ENCODE peak calls at places on chromosomes 7 and 10, in seven cellular contexts. One of them, this sample, is unnamed. For H3K4me1, the result is how much of the 10 kb centered on the place peaks cover.

GRCh38 chr7:155532792-155533119 is 13.6 kb downstream of the CNPY1 start:
- DNase-seq in pancreas: peak
- DNase-seq in mucosa of descending colon: no peak
- DNase-seq in PC-9: no peak
- DNase-seq in CD8-positive, alpha-beta T cell: no peak
- DNase-seq in HCT116: no peak
- DNase-seq in MM.1S: no peak
- DNase-seq in this sample: no peak

GRCh38 chr7:98168181-98168903 is 42.9 kb upstream of the BHLHA15 start:
- DNase-seq in MM.1S: peak
- DNase-seq in pancreas: no peak
- DNase-seq in PC-9: peak
- DNase-seq in mucosa of descending colon: no peak
- DNase-seq in HCT116: peak
- DNase-seq in CD8-positive, alpha-beta T cell: peak
- DNase-seq in this sample: peak

GRCh38 chr7:93016085-93016471 is 101.7 kb downstream of the SAMD9 start:
- DNase-seq in mucosa of descending colon: peak
- DNase-seq in pancreas: no peak
- DNase-seq in HCT116: no peak
- DNase-seq in PC-9: no peak
- DNase-seq in CD8-positive, alpha-beta T cell: no peak
- DNase-seq in MM.1S: no peak
- DNase-seq in this sample: peak

GRCh38 chr7:453597-454306 is 65.9 kb downstream of the PDGFA start:
- DNase-seq in MM.1S: no peak
- DNase-seq in HCT116: no peak
- DNase-seq in mucosa of descending colon: no peak
- DNase-seq in PC-9: no peak
- DNase-seq in CD8-positive, alpha-beta T cell: no peak
- DNase-seq in pancreas: no peak
- DNase-seq in this sample: no peak

GRCh38 chr7:43784030-43785001 is 25.8 kb downstream of the BLVRA start:
- DNase-seq in mucosa of descending colon: no peak
- DNase-seq in HCT116: no peak
- DNase-seq in pancreas: no peak
- DNase-seq in PC-9: no peak
- DNase-seq in CD8-positive, alpha-beta T cell: no peak
- DNase-seq in MM.1S: no peak
- DNase-seq in this sample: no peak

GRCh38 chr10:12782537-12782936 is 219.0 kb downstream of the CCDC3 start:
- DNase-seq in MM.1S: no peak
- DNase-seq in HCT116: peak
- DNase-seq in CD8-positive, alpha-beta T cell: no peak
- DNase-seq in pancreas: peak
- DNase-seq in mucosa of descending colon: peak
- DNase-seq in PC-9: no peak
- DNase-seq in this sample: peak

GRCh38 chr10:100897976-100898375 is 14.8 kb upstream of the SLF2 start:
- DNase-seq in CD8-positive, alpha-beta T cell: no peak
- DNase-seq in PC-9: no peak
- DNase-seq in MM.1S: no peak
- DNase-seq in mucosa of descending colon: no peak
- DNase-seq in HCT116: no peak
- DNase-seq in pancreas: no peak
- DNase-seq in this sample: no peak

GRCh38 chr7:139562491-139562890 is 39.0 kb downstream of the CLEC2L start:
- DNase-seq in PC-9: no peak
- DNase-seq in MM.1S: no peak
- DNase-seq in pancreas: no peak
- DNase-seq in mucosa of descending colon: no peak
- DNase-seq in CD8-positive, alpha-beta T cell: no peak
- DNase-seq in HCT116: no peak
- DNase-seq in this sample: no peak

GRCh38 chr10:48609441-48609840 is 4.6 kb upstream of the ARHGAP22 start:
- DNase-seq in CD8-positive, alpha-beta T cell: no peak
- DNase-seq in PC-9: no peak
- DNase-seq in HCT116: no peak
- DNase-seq in MM.1S: no peak
- DNase-seq in mucosa of descending colon: no peak
- DNase-seq in pancreas: no peak
- DNase-seq in this sample: no peak

GRCh38 chr10:127996586-127996985 is 89.7 kb downstream of the PTPRE start:
- DNase-seq in HCT116: no peak
- DNase-seq in PC-9: no peak
- DNase-seq in CD8-positive, alpha-beta T cell: no peak
- DNase-seq in MM.1S: no peak
- DNase-seq in mucosa of descending colon: no peak
- DNase-seq in pancreas: no peak
- DNase-seq in this sample: no peak

GRCh38 chr7:157472311-157473050 is 135.7 kb downstream of the DNAJB6 start:
- DNase-seq in PC-9: no peak
- DNase-seq in MM.1S: no peak
- DNase-seq in pancreas: peak
- DNase-seq in CD8-positive, alpha-beta T cell: no peak
- DNase-seq in HCT116: no peak
- DNase-seq in mucosa of descending colon: no peak
- DNase-seq in this sample: no peak

GRCh38 chr7:67593807-67594206 is 597.2 kb downstream of the TYW1 start:
- DNase-seq in HCT116: no peak
- DNase-seq in CD8-positive, alpha-beta T cell: no peak
- DNase-seq in pancreas: no peak
- DNase-seq in mucosa of descending colon: no peak
- DNase-seq in PC-9: no peak
- DNase-seq in MM.1S: no peak
- DNase-seq in this sample: no peak

GRCh38 chr10:116809528-116810500 is 39.5 kb upstream of the ENO4 start:
- DNase-seq in mucosa of descending colon: peak
- DNase-seq in MM.1S: no peak
- DNase-seq in pancreas: peak
- DNase-seq in CD8-positive, alpha-beta T cell: no peak
- DNase-seq in PC-9: no peak
- DNase-seq in HCT116: peak
- DNase-seq in this sample: peak

GRCh38 chr10:25105262-25105661 is 69.5 kb upstream of the GPR158 start:
- DNase-seq in PC-9: no peak
- DNase-seq in pancreas: no peak
- DNase-seq in MM.1S: no peak
- DNase-seq in mucosa of descending colon: no peak
- DNase-seq in CD8-positive, alpha-beta T cell: no peak
- DNase-seq in HCT116: no peak
- DNase-seq in this sample: no peak

GRCh38 chr7:143395187-143396149 is 13.2 kb downstream of the EPHA1 start:
- DNase-seq in pancreas: no peak
- DNase-seq in PC-9: no peak
- DNase-seq in MM.1S: no peak
- DNase-seq in HCT116: no peak
- DNase-seq in mucosa of descending colon: peak
- DNase-seq in CD8-positive, alpha-beta T cell: no peak
- DNase-seq in this sample: peak

GRCh38 chr7:67407351-67407750 is 410.7 kb downstream of the TYW1 start:
- DNase-seq in CD8-positive, alpha-beta T cell: no peak
- DNase-seq in mucosa of descending colon: no peak
- DNase-seq in pancreas: no peak
- DNase-seq in MM.1S: no peak
- DNase-seq in PC-9: no peak
- DNase-seq in HCT116: no peak
- DNase-seq in this sample: no peak

GRCh38 chr10:93468532-93469213 is 13.5 kb downstream of the MYOF start:
- DNase-seq in pancreas: no peak
- DNase-seq in CD8-positive, alpha-beta T cell: no peak
- DNase-seq in PC-9: peak
- DNase-seq in MM.1S: no peak
- DNase-seq in HCT116: peak
- DNase-seq in mucosa of descending colon: no peak
- DNase-seq in this sample: no peak

GRCh38 chr10:52779541-52780390 is 7.2 kb upstream of the MBL2 start:
- DNase-seq in MM.1S: peak
- DNase-seq in HCT116: peak
- DNase-seq in CD8-positive, alpha-beta T cell: no peak
- DNase-seq in pancreas: peak
- DNase-seq in mucosa of descending colon: peak
- DNase-seq in PC-9: no peak
- DNase-seq in this sample: peak

DNA sequence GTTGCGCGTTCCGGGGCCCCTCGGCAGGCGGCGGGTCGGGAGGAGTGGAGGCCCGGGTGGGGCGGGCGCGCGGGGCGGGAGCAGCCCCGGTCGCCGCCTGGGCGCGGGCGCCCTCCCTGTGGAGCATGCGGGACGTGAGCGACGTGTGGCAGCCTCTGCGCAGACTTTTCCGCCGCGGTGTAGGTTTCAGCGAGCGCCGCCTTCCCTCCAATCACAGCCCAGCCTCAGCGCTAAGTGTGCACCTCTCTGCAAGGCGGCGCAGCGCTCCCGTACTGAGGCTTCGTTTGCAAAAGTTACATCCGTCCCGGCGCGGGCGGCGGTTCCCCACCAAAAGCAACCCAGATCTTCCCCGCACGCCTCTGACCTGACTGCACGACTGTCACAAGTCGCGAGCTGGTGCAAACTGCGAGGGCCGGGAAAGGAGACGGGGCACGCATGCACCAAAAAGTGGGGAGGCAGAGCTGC is 1.2 kb upstream of the PFKFB3 start:
- DNase-seq in mucosa of descending colon: peak
- DNase-seq in CD8-positive, alpha-beta T cell: peak
- DNase-seq in MM.1S: peak
- DNase-seq in pancreas: peak
- DNase-seq in HCT116: no peak
- DNase-seq in PC-9: peak
- DNase-seq in this sample: peak
- H3K4me1 ChIP-seq in mucosa of descending colon: under half
- H3K4me1 ChIP-seq in CD8-positive, alpha-beta T cell: under half
- H3K4me1 ChIP-seq in MM.1S: under half
- H3K4me1 ChIP-seq in pancreas: under half
- H3K4me1 ChIP-seq in HCT116: under half
- H3K4me1 ChIP-seq in PC-9: under half
- H3K4me1 ChIP-seq in this sample: under half

DNA sequence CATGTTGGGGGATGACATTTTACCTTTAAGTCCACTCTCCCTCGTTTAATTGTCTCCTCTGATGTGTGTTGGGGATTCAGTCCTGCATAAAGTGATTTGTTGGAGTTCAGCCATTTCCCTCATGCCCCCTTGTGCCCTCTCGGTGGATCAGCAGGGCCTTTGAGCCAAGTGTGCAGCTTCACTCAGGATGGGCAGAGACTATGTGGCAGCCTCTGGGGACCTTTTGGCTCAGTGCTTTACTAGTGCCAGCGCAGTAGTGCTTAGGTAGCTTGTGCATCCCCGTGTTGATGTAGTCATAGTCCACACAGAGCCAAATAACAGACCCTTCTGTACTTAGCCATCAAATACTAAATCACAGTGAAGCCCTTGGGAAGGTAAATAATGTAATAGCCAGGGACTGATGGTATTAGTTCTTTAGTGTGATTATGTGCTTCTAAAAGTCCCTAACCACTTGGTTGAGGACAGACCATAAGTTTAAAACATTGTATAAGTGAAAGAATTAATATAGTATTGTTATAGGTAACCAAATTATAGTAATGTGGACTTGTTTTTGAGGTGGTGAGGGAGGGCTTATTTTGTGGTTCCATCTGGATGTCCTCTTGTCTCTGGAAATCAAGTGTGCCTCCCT is 11.4 kb downstream of the BUB3 start:
- DNase-seq in MM.1S: no peak
- DNase-seq in CD8-positive, alpha-beta T cell: no peak
- DNase-seq in PC-9: no peak
- DNase-seq in mucosa of descending colon: no peak
- DNase-seq in HCT116: no peak
- DNase-seq in pancreas: no peak
- DNase-seq in this sample: no peak
- H3K4me1 ChIP-seq in MM.1S: under half
- H3K4me1 ChIP-seq in CD8-positive, alpha-beta T cell: under half
- H3K4me1 ChIP-seq in PC-9: under half
- H3K4me1 ChIP-seq in mucosa of descending colon: under half
- H3K4me1 ChIP-seq in HCT116: under half
- H3K4me1 ChIP-seq in pancreas: under half
- H3K4me1 ChIP-seq in this sample: under half

GRCh38 chr10:122143238-122143841 is 127.8 kb upstream of the BTBD16 start:
- DNase-seq in HCT116: no peak
- DNase-seq in PC-9: no peak
- DNase-seq in CD8-positive, alpha-beta T cell: no peak
- DNase-seq in mucosa of descending colon: no peak
- DNase-seq in MM.1S: no peak
- DNase-seq in pancreas: no peak
- DNase-seq in this sample: no peak
- H3K4me1 ChIP-seq in HCT116: under half
- H3K4me1 ChIP-seq in PC-9: under half
- H3K4me1 ChIP-seq in CD8-positive, alpha-beta T cell: under half
- H3K4me1 ChIP-seq in mucosa of descending colon: under half
- H3K4me1 ChIP-seq in MM.1S: under half
- H3K4me1 ChIP-seq in pancreas: under half
- H3K4me1 ChIP-seq in this sample: under half

GRCh38 chr7:39621784-39622411 is 1.5 kb upstream of the RALA start:
- DNase-seq in PC-9: no peak
- DNase-seq in CD8-positive, alpha-beta T cell: no peak
- DNase-seq in MM.1S: no peak
- DNase-seq in HCT116: no peak
- DNase-seq in mucosa of descending colon: no peak
- DNase-seq in pancreas: no peak
- DNase-seq in this sample: no peak

GRCh38 chr7:39621261-39621660 is 2.1 kb upstream of the RALA start:
- DNase-seq in pancreas: no peak
- DNase-seq in CD8-positive, alpha-beta T cell: no peak
- DNase-seq in PC-9: no peak
- DNase-seq in MM.1S: no peak
- DNase-seq in mucosa of descending colon: no peak
- DNase-seq in HCT116: no peak
- DNase-seq in this sample: no peak

GRCh38 chr7:39623312-39624201 is at the start of gene RALA:
- DNase-seq in mucosa of descending colon: peak
- DNase-seq in CD8-positive, alpha-beta T cell: peak
- DNase-seq in MM.1S: peak
- DNase-seq in PC-9: peak
- DNase-seq in HCT116: peak
- DNase-seq in pancreas: peak
- DNase-seq in this sample: peak

GRCh38 chr7:39624202-39624807 is 933 bp downstream of the RALA start:
- DNase-seq in CD8-positive, alpha-beta T cell: no peak
- DNase-seq in pancreas: no peak
- DNase-seq in PC-9: peak
- DNase-seq in MM.1S: peak
- DNase-seq in mucosa of descending colon: no peak
- DNase-seq in HCT116: no peak
- DNase-seq in this sample: peak

DNA sequence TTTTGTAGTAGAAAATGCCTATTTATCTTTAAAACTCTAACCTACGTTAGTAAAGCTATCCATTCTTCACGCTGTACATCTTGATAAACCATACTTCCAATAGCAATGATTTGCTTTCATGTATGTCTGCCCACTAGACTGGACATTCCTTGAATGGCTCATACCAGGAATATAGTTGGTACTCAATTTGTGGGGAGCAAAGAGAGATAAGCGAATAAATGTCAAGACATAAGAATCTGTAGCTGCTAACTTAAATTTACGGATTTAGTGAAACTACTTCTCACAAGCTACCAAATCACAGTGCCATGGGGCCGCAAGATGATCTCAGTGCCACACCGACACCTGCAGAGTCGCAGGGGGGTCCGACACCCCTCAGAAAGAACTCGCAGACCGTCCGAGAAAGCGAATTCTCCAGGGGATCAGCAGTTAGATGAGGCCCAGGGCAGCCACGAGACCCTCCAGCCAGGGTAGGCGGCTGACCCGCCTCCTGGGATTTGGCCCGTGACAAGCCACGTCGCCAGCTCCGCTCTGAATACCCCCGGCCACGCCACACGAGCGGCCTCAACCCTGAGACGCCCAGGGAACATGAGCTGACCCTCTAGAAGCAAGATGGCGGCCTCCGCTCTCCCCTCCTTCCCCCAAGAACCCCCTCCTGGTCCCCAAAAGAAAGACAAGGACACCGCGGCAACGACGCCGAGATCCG is 612 bp upstream of the RALA start:
- DNase-seq in HCT116: no peak
- DNase-seq in mucosa of descending colon: no peak
- DNase-seq in CD8-positive, alpha-beta T cell: no peak
- DNase-seq in pancreas: no peak
- DNase-seq in MM.1S: no peak
- DNase-seq in PC-9: no peak
- DNase-seq in this sample: no peak
- H3K4me1 ChIP-seq in HCT116: under half
- H3K4me1 ChIP-seq in mucosa of descending colon: under half
- H3K4me1 ChIP-seq in CD8-positive, alpha-beta T cell: under half
- H3K4me1 ChIP-seq in pancreas: under half
- H3K4me1 ChIP-seq in MM.1S: under half
- H3K4me1 ChIP-seq in PC-9: under half
- H3K4me1 ChIP-seq in this sample: under half